ENCODE peak calls at places on chromosomes 7 and 10, in eight cellular contexts. B is myocyte; I is stimulated activated CD4-positive, alpha-beta T cell treated with anti-CD3 and anti-CD28 coated beads, Interleukin-4, amount 100 ng/mL, for 48 hours; Q is amniotic stem cell; C is NCI-H774; U is HS-27A; S is lower leg skin; L is activated T-cell treated with anti-CD3 and anti-CD28 coated beads for 48 hours. K is an unnamed sample.

GRCh38 chr7:73901823-73902597 is 41.1 kb downstream of the TMEM270 start:
- DNase-seq in B (no peak), I (no peak), Q (no peak), C (no peak), U (no peak), S (no peak), L (no peak), K (no peak)

GRCh38 chr7:140698477-140698876 is 2.0 kb downstream of the NDUFB2 start:
- DNase-seq in B (no peak), I (no peak), Q (no peak), C (no peak), U (no peak), S (no peak), L (no peak), K (no peak)

GRCh38 chr10:59234814-59235429 is 58.5 kb downstream of the PHYHIPL start:
- DNase-seq in B (peak), I (no peak), Q (peak), C (no peak), U (no peak), S (no peak), L (no peak), K (no peak)

GRCh38 chr7:79320741-79321473 is 132.6 kb downstream of the MAGI2 start:
- DNase-seq in B (no peak), I (no peak), Q (no peak), C (no peak), U (no peak), S (no peak), L (no peak), K (no peak)

GRCh38 chr10:123361832-123362231 is 207.6 kb downstream of the BUB3 start:
- DNase-seq in B (no peak), I (no peak), Q (no peak), C (no peak), U (no peak), S (no peak), L (no peak), K (no peak)

GRCh38 chr10:124279298-124279697 is 139.4 kb downstream of the OAT start:
- DNase-seq in B (no peak), I (no peak), Q (no peak), C (no peak), U (no peak), S (no peak), L (no peak), K (no peak)

GRCh38 chr7:42337225-42337905 is 100.4 kb upstream of the GLI3 start:
- DNase-seq in B (no peak), I (no peak), Q (no peak), C (no peak), U (no peak), S (no peak), L (no peak), K (no peak)

GRCh38 chr7:129780257-129781127 is 169.0 kb downstream of the NRF1 start:
- DNase-seq in B (no peak), I (peak), Q (no peak), C (peak), U (peak), S (peak), L (peak), K (no peak)